ENCODE peak calls at places on chromosomes 16 and 17, in four cellular contexts. I is AG10803; F is AG04449; S is CD8-positive, alpha-beta T cell. L is an unnamed sample.
A peak's percentile ranks its signal among the peaks of the same experiment; 100 is the strongest.

GRCh38 chr17:82015311-82015971 is 7.2 kb downstream of the CENPX start:
- DNase-seq in I (no peak), F (no peak), S (no peak), L (no peak)

GRCh38 chr17:80252871-80253270 is 7.8 kb upstream of the RNF213 start:
- DNase-seq in I (no peak), F (no peak), S (peak; percentile 73), L (peak; percentile 64)

GRCh38 chr17:69729937-69730336 is 315.4 kb downstream of the MAP2K6 start:
- DNase-seq in I (peak; percentile 59), F (no peak), S (no peak), L (no peak)

GRCh38 chr16:2955779-2956565 is 8.1 kb upstream of the KREMEN2 start:
- DNase-seq in I (no peak), F (no peak), S (no peak), L (no peak)

GRCh38 chr16:86809458-86809955 is 231.2 kb downstream of the FOXL1 start:
- DNase-seq in I (peak; percentile 72), F (peak; percentile 90), S (no peak), L (no peak)

GRCh38 chr17:80783461-80783860 is 208.2 kb upstream of the CHMP6 start:
- DNase-seq in I (peak; percentile 27), F (no peak), S (no peak), L (no peak)

GRCh38 chr16:72946063-72946462 is 101.9 kb downstream of the ZFHX3 start:
- DNase-seq in I (no peak), F (no peak), S (no peak), L (no peak)

GRCh38 chr17:35046740-35047283 is 16.7 kb downstream of the RFFL start:
- DNase-seq in I (peak; percentile 49), F (no peak), S (peak; percentile 21), L (no peak)

GRCh38 chr16:49587511-49587910 is 213.9 kb downstream of the C16orf78 start:
- DNase-seq in I (no peak), F (no peak), S (no peak), L (no peak)

GRCh38 chr17:80992077-80992947 is 671 bp downstream of the CHMP6 start:
- DNase-seq in I (no peak), F (no peak), S (no peak), L (no peak)

GRCh38 chr16:31010539-31010938 is at the start of gene STX1B:
- DNase-seq in I (peak; percentile 18), F (no peak), S (no peak), L (peak; percentile 48)

GRCh38 chr16:17565605-17566004 is 94.8 kb upstream of the XYLT1 start:
- DNase-seq in I (no peak), F (no peak), S (no peak), L (no peak)

GRCh38 chr17:6105608-6106007 is 35.4 kb downstream of the WSCD1 start:
- DNase-seq in I (no peak), F (no peak), S (no peak), L (no peak)

GRCh38 chr17:83201206-83202001 is 122.0 kb downstream of the METRNL start:
- DNase-seq in I (no peak), F (no peak), S (no peak), L (peak; percentile 0)

GRCh38 chr16:67555795-67556212 is 6.5 kb upstream of the CTCF start:
- DNase-seq in I (peak; percentile 51), F (no peak), S (no peak), L (no peak)

GRCh38 chr17:31680126-31680525 is 178.9 kb downstream of the COPRS start:
- DNase-seq in I (no peak), F (no peak), S (no peak), L (no peak)

GRCh38 chr16:68592466-68593337 is 52.4 kb upstream of the CDH3 start:
- DNase-seq in I (no peak), F (no peak), S (no peak), L (no peak)

GRCh38 chr17:27424516-27424915 is 31.7 kb upstream of the KSR1 start:
- DNase-seq in I (no peak), F (no peak), S (no peak), L (no peak)

GRCh38 chr16:85056211-85056748 is 28.7 kb downstream of the KIAA0513 start:
- DNase-seq in I (peak; percentile 38), F (no peak), S (no peak), L (peak; percentile 31)
- TF ChIP-seq CTCF in I (peak; percentile 62), F (peak; percentile 53), S (no peak), L (no peak)

GRCh38 chr17:37221865-37222264 is 153.9 kb upstream of the C17orf78 start:
- DNase-seq in I (no peak), F (no peak), S (no peak), L (no peak)
- TF ChIP-seq CTCF in I (no peak), F (no peak), S (no peak), L (no peak)

GRCh38 chr17:21202512-21202911 is 11.4 kb downstream of the TMEM11 start:
- DNase-seq in I (no peak), F (no peak), S (no peak), L (no peak)
- TF ChIP-seq CTCF in I (no peak), F (no peak), S (no peak), L (no peak)

GRCh38 chr16:1946495-1947368 is 3.7 kb upstream of the MSRB1 start:
- DNase-seq in I (no peak), F (no peak), S (no peak), L (no peak)
- TF ChIP-seq CTCF in I (no peak), F (no peak), S (no peak), L (no peak)

GRCh38 chr17:37385439-37385990 is 9.7 kb downstream of the C17orf78 start:
- DNase-seq in I (no peak), F (no peak), S (no peak), L (no peak)

GRCh38 chr17:37388266-37388665 is 12.5 kb downstream of the C17orf78 start:
- DNase-seq in I (peak; percentile 29), F (peak; percentile 52), S (no peak), L (no peak)

GRCh38 chr17:37389160-37389559 is 13.4 kb downstream of the C17orf78 start:
- DNase-seq in I (no peak), F (no peak), S (no peak), L (no peak)

GRCh38 chr17:37384560-37385160 is 8.9 kb downstream of the C17orf78 start:
- DNase-seq in I (no peak), F (no peak), S (no peak), L (no peak)

GRCh38 chr17:37386462-37386861 is 10.7 kb downstream of the C17orf78 start:
- DNase-seq in I (no peak), F (no peak), S (no peak), L (no peak)
- TF ChIP-seq CTCF in I (no peak), F (no peak), S (no peak), L (no peak)

DNA sequence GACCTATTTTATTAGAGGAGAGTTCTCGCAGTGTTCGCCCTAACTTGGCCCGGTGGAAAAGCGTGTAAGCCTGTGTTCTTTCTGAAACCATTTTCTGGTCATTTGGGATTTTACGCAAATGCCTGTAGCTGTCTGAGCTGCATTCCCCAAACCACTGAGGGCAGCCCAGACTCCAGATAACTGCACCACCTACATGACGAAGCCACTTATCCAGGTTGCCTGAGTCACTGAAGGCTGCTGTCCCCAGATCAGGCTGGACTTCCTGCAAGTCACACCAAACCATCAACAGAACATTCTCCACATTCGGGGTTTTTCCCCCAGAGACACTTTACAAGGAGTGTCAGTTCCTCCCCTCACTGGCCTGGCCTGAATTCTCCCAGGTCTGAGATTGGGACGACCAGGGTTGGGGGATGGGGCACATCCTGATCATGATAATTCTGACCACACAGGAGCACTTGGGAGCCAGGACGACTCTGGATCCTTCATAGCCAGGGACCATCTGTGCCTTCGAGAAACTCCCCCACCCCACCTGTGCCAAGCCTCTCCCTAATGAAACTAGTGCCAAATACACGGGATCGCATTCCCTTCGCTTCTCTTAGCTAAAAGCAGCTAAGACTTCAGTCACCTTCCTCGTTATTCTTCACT is 2.3 kb downstream of the RPRML start:
- DNase-seq in I (no peak), F (no peak), S (no peak), L (no peak)
- TF ChIP-seq CTCF in I (no peak), F (no peak), S (no peak), L (no peak)